ENCODE peak calls at places on chromosomes 13 and 19, in four cellular contexts. One of them, this sample, is unnamed.

GRCh38 chr13:75762066-75762937 is 126.2 kb downstream of the LMO7 start:
- DNase-seq in K562: no peak
- DNase-seq in HCT116: no peak
- DNase-seq in GM12878: peak; percentile 84
- DNase-seq in this sample: no peak

GRCh38 chr13:110634558-110634957 is 19.2 kb downstream of the NAXD start:
- DNase-seq in GM12878: no peak
- DNase-seq in HCT116: peak; percentile 12
- DNase-seq in K562: no peak
- DNase-seq in this sample: no peak

GRCh38 chr13:112928020-112928931 is 40.7 kb upstream of the MCF2L start:
- DNase-seq in K562: no peak
- DNase-seq in HCT116: no peak
- DNase-seq in GM12878: no peak
- DNase-seq in this sample: no peak

GRCh38 chr13:110965038-110965754 is 50.3 kb upstream of the ANKRD10 start:
- DNase-seq in HCT116: peak; percentile 99
- DNase-seq in K562: peak; percentile 92
- DNase-seq in GM12878: peak; percentile 79
- DNase-seq in this sample: no peak

GRCh38 chr13:74290324-74290773 is 156.1 kb upstream of the KLF12 start:
- DNase-seq in K562: no peak
- DNase-seq in HCT116: peak; percentile 73
- DNase-seq in GM12878: no peak
- DNase-seq in this sample: no peak

GRCh38 chr19:40237791-40238190 is 11.3 kb upstream of the CCNP start:
- DNase-seq in HCT116: no peak
- DNase-seq in K562: no peak
- DNase-seq in GM12878: no peak
- DNase-seq in this sample: no peak

GRCh38 chr13:100269837-100270236 is 180.9 kb downstream of the PCCA start:
- DNase-seq in GM12878: no peak
- DNase-seq in K562: no peak
- DNase-seq in HCT116: no peak
- DNase-seq in this sample: no peak

GRCh38 chr13:76720827-76721226 is 165.4 kb downstream of the KCTD12 start:
- DNase-seq in GM12878: no peak
- DNase-seq in K562: no peak
- DNase-seq in HCT116: no peak
- DNase-seq in this sample: no peak

GRCh38 chr19:2618611-2619010 is 83.9 kb downstream of the GNG7 start:
- DNase-seq in HCT116: peak; percentile 62
- DNase-seq in K562: no peak
- DNase-seq in GM12878: no peak
- DNase-seq in this sample: no peak

GRCh38 chr19:44891016-44891882 is at the start of gene TOMM40:
- DNase-seq in K562: no peak
- DNase-seq in GM12878: no peak
- DNase-seq in HCT116: no peak
- DNase-seq in this sample: no peak

GRCh38 chr13:98103942-98104880 is 38.7 kb upstream of the FARP1 start:
- DNase-seq in GM12878: no peak
- DNase-seq in HCT116: no peak
- DNase-seq in K562: no peak
- DNase-seq in this sample: no peak

GRCh38 chr19:47886010-47886559 is at the start of gene SULT2A1:
- DNase-seq in K562: no peak
- DNase-seq in HCT116: no peak
- DNase-seq in GM12878: no peak
- DNase-seq in this sample: no peak

GRCh38 chr13:27820524-27821482 is 28.5 kb downstream of the GSX1 start:
- DNase-seq in K562: no peak
- DNase-seq in GM12878: no peak
- DNase-seq in HCT116: no peak
- DNase-seq in this sample: peak; percentile 71

GRCh38 chr13:67069117-67069767 is 160.9 kb downstream of the PCDH9 start:
- DNase-seq in GM12878: no peak
- DNase-seq in K562: no peak
- DNase-seq in HCT116: no peak
- DNase-seq in this sample: no peak

GRCh38 chr13:30600470-30600869 is 17.2 kb upstream of the USPL1 start:
- DNase-seq in HCT116: no peak
- DNase-seq in GM12878: no peak
- DNase-seq in K562: no peak
- DNase-seq in this sample: no peak

GRCh38 chr13:37481005-37481857 is 117.3 kb downstream of the POSTN start:
- DNase-seq in HCT116: no peak
- DNase-seq in K562: no peak
- DNase-seq in GM12878: no peak
- DNase-seq in this sample: no peak

GRCh38 chr13:21402586-21403307 is 56.4 kb downstream of the ZDHHC20 start:
- DNase-seq in GM12878: no peak
- DNase-seq in K562: no peak
- DNase-seq in HCT116: peak; percentile 22
- DNase-seq in this sample: no peak

GRCh38 chr19:23832717-23833327 is 74.1 kb upstream of the ZNF681 start:
- DNase-seq in GM12878: no peak
- DNase-seq in K562: no peak
- DNase-seq in HCT116: no peak
- DNase-seq in this sample: no peak
- TF ChIP-seq EGR1 in GM12878: no peak
- TF ChIP-seq EGR1 in K562: no peak
- TF ChIP-seq EGR1 in HCT116: no peak
- TF ChIP-seq EGR1 in this sample: no peak

DNA sequence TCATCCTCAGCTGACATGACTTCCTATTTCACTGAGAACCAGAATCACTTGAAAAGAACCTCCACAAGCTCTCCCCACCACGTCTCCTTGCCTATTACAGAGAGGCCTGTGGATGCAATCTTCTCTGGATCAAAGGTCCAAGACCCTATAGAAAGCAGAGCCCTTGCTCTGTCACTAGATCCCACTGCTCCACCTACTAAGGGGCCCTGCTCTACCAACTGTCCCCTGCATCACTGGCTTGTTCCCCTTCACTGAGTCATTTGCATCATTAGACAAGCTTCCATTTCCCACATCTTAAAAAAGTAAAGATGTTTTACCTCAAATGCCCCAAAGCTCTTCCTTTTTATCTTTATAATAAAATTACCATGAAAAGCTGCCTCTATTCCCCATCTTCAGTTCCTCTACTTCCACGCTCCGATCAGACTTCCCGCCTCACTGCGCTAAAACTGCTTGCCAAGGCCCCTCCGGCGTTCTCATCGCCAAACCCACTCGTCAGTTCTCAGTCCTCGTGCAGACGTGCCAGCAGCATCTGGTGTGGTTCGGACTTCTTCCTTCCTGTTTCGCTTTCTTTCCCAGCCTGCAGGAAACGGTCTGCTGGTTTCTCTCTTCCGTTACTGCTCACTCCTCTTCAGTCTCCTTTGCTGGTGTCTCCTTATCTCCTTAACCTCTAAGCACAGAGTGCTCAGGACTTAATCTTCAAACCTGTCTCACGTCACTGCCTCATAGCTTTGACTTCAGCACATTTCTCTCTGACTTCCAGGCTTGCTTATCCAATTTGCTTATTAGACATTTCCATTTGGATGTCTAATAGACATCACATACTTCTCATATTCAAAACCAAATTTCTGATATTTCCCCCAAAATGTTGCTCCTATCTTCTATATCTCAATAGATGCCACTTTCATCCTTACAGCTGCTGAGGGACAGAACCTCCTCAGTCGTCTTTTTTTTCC is 40.5 kb downstream of the RCBTB2 start:
- DNase-seq in K562: peak; percentile 53
- DNase-seq in GM12878: peak; percentile 98
- DNase-seq in HCT116: no peak
- DNase-seq in this sample: no peak
- TF ChIP-seq EGR1 in K562: no peak
- TF ChIP-seq EGR1 in GM12878: peak; percentile 82
- TF ChIP-seq EGR1 in HCT116: no peak
- TF ChIP-seq EGR1 in this sample: no peak

GRCh38 chr19:50551713-50552187 is 16.5 kb downstream of the LRRC4B start:
- DNase-seq in HCT116: no peak
- DNase-seq in K562: peak; percentile 79
- DNase-seq in GM12878: no peak
- DNase-seq in this sample: peak; percentile 54
- TF ChIP-seq EGR1 in HCT116: no peak
- TF ChIP-seq EGR1 in K562: peak; percentile 64
- TF ChIP-seq EGR1 in GM12878: no peak
- TF ChIP-seq EGR1 in this sample: no peak

GRCh38 chr19:33641261-33641660 is 19.5 kb downstream of the CHST8 start:
- DNase-seq in GM12878: no peak
- DNase-seq in K562: no peak
- DNase-seq in HCT116: no peak
- DNase-seq in this sample: no peak

GRCh38 chr19:33640773-33641172 is 19.0 kb downstream of the CHST8 start:
- DNase-seq in K562: no peak
- DNase-seq in GM12878: no peak
- DNase-seq in HCT116: no peak
- DNase-seq in this sample: no peak

GRCh38 chr19:33641956-33642498 is 20.3 kb downstream of the CHST8 start:
- DNase-seq in GM12878: no peak
- DNase-seq in K562: no peak
- DNase-seq in HCT116: no peak
- DNase-seq in this sample: no peak

GRCh38 chr19:33638167-33639033 is 16.6 kb downstream of the CHST8 start:
- DNase-seq in HCT116: no peak
- DNase-seq in K562: no peak
- DNase-seq in GM12878: no peak
- DNase-seq in this sample: peak; percentile 34

DNA sequence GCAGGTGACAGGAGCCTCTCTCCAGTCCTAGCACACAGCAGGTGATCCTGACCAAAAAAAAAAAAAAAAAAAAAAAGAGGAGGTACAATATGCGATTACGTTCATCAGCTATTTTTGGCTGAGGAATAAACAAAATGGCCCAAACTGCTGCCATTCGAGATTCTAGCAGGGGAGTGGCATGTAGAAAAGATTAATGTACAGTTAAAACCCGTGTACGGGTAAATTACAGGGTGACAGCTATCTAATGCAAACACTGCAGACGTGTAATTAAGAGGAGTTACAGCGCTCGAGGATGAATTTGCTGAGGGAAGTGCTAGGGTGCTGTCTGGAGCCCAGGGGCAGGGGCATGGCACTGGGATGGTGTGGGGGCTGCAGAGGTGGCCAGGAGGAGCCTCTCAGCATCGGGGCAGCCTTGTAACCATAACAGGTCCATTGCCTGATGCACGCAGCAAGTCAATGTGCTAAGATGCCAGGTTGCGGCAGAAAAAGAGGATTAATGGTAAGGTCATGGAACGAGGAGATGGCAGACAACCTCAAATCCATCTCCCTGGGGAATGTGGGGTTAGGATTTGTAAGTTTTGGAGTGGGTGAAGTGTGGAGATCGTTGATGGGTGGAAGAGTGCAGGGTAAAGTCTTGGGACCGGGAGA is 17.4 kb downstream of the CHST8 start:
- DNase-seq in HCT116: no peak
- DNase-seq in GM12878: no peak
- DNase-seq in K562: no peak
- DNase-seq in this sample: no peak
- TF ChIP-seq EGR1 in HCT116: no peak
- TF ChIP-seq EGR1 in GM12878: no peak
- TF ChIP-seq EGR1 in K562: no peak
- TF ChIP-seq EGR1 in this sample: no peak

DNA sequence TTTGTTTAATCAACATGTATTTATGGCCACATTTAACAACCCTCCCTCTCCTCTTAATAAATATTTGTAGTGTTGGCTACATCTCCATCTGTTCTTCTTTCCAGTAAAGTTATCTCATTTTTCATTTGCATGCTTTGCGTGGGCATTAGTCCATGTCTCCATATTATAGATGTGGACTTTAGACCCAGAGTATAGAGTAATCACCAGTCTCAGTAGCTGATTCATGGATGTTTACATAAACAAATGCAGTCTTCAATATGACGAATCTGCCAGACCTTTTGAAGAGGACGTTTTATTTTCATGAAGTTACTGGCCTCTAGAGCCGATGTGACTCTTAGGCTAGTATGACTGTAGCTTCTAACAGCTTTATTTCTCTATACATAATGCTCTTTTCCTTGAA is 1546.2 kb downstream of the OLFM4 start:
- DNase-seq in GM12878: no peak
- DNase-seq in K562: no peak
- DNase-seq in HCT116: no peak
- DNase-seq in this sample: no peak
- TF ChIP-seq EGR1 in GM12878: no peak
- TF ChIP-seq EGR1 in K562: no peak
- TF ChIP-seq EGR1 in HCT116: no peak
- TF ChIP-seq EGR1 in this sample: no peak

GRCh38 chr19:51607920-51608562 is 22.2 kb downstream of the SIGLEC5 start:
- DNase-seq in GM12878: no peak
- DNase-seq in K562: peak; percentile 93
- DNase-seq in HCT116: peak; percentile 64
- DNase-seq in this sample: peak; percentile 91
- TF ChIP-seq EGR1 in GM12878: no peak
- TF ChIP-seq EGR1 in K562: no peak
- TF ChIP-seq EGR1 in HCT116: no peak
- TF ChIP-seq EGR1 in this sample: no peak

DNA sequence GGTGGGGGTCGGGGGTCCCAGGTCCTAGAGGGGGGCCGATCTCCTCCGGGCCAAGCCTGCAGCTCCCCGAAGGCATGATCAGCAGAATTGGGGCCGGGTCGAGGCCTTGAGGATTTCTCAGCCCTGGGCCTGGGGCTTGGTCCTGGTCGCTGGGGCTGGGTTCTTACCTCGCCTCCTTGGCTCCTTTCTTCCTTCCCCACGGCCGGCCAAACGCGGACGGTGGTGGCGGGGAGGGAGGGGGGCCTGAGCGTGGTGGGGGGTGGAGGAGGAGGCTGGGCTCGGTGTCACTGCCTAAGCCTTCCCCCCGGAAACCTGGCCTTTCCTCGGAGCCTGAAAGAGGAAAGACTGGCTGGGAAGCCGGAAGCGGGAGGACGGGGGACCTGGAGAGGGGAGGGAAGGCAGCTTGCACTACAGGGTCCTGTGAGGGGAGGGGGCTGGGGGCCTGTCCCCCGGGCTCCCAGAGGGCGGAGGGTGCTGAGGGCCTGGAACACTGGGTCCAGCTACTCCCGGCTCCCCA is at the start of gene ZNF579:
- DNase-seq in HCT116: peak; percentile 84
- DNase-seq in K562: peak; percentile 93
- DNase-seq in GM12878: peak; percentile 52
- DNase-seq in this sample: peak; percentile 90
- TF ChIP-seq EGR1 in HCT116: no peak
- TF ChIP-seq EGR1 in K562: no peak
- TF ChIP-seq EGR1 in GM12878: peak; percentile 55
- TF ChIP-seq EGR1 in this sample: peak; percentile 74